ENCODE peak calls at places on chromosomes 3 and 15, in six cellular contexts. J, E, B, Y, Z and M are unnamed samples.

GRCh38 chr3:51686512-51687215 is 15.6 kb downstream of the TEX264 start:
- DNase-seq in B (no peak), E (peak; percentile 8), Y (peak; percentile 82), J (no peak), Z (no peak), M (peak; percentile 42)

GRCh38 chr15:66657062-66658020 is 44.7 kb upstream of the SMAD6 start:
- DNase-seq in J (no peak), Y (no peak), Z (no peak), B (no peak), E (no peak), M (no peak)

GRCh38 chr15:99440551-99441426 is 125.0 kb upstream of the MEF2A start:
- DNase-seq in Z (no peak), J (no peak), B (no peak), E (no peak), Y (no peak), M (peak; percentile 2)

GRCh38 chr15:67803299-67803698 is 22.0 kb upstream of the SKOR1 start:
- DNase-seq in E (no peak), Z (no peak), Y (no peak), J (no peak), B (no peak), M (no peak)

GRCh38 chr15:99180287-99180962 is 69.0 kb downstream of the TTC23 start:
- DNase-seq in J (no peak), B (no peak), E (no peak), Z (no peak), Y (no peak), M (no peak)

GRCh38 chr15:64883997-64884511 is 27.6 kb upstream of the ANKDD1A start:
- DNase-seq in B (peak; percentile 86), E (peak; percentile 97), J (no peak), Y (peak; percentile 67), Z (no peak), M (peak; percentile 87)

GRCh38 chr15:80660114-80660513 is 35.0 kb upstream of the ABHD17C start:
- DNase-seq in J (no peak), Z (no peak), B (no peak), Y (no peak), E (peak; percentile 41), M (peak; percentile 76)

GRCh38 chr3:69409831-69410230 is 23.9 kb upstream of the FRMD4B start:
- DNase-seq in B (no peak), Z (no peak), J (no peak), E (no peak), Y (no peak), M (no peak)

GRCh38 chr3:44323341-44323955 is 15.1 kb upstream of the TCAIM start:
- DNase-seq in Y (peak; percentile 19), J (peak; percentile 30), E (peak; percentile 71), B (no peak), Z (no peak), M (peak; percentile 56)

GRCh38 chr3:60192297-60193114 is 1058.7 kb downstream of the FHIT start:
- DNase-seq in J (no peak), B (no peak), Z (no peak), Y (no peak), E (no peak), M (no peak)

GRCh38 chr15:46701347-46701746 is 1016.0 kb upstream of the SEMA6D start:
- DNase-seq in Z (no peak), J (no peak), E (no peak), B (no peak), Y (no peak), M (no peak)

GRCh38 chr3:186815490-186815889 is 9.2 kb upstream of the RFC4 start:
- DNase-seq in B (no peak), Y (no peak), E (peak; percentile 68), Z (peak; percentile 32), J (no peak), M (peak; percentile 30)

GRCh38 chr3:154132777-154133375 is 11.7 kb downstream of the ARHGEF26 start:
- DNase-seq in Z (no peak), B (no peak), J (peak; percentile 44), E (peak; percentile 11), Y (no peak), M (no peak)

GRCh38 chr3:151871639-151872468 is 1.6 kb upstream of the SUCNR1 start:
- DNase-seq in E (no peak), Z (peak; percentile 100), B (no peak), J (no peak), Y (no peak), M (no peak)

GRCh38 chr15:68314563-68314962 is 37.0 kb downstream of the FEM1B start:
- DNase-seq in Z (no peak), Y (no peak), B (no peak), E (peak; percentile 56), J (no peak), M (no peak)

GRCh38 chr15:101054116-101054515 is 135.0 kb downstream of the LRRK1 start:
- DNase-seq in J (no peak), Z (no peak), E (no peak), B (no peak), Y (no peak), M (no peak)

GRCh38 chr3:153601422-153601853 is 439.4 kb downstream of the RAP2B start:
- DNase-seq in Y (no peak), B (no peak), Z (no peak), J (no peak), E (no peak), M (no peak)

GRCh38 chr15:71237456-71238188 is 122.4 kb downstream of the THSD4 start:
- DNase-seq in Y (no peak), J (no peak), B (peak; percentile 92), Z (no peak), E (peak; percentile 96), M (peak; percentile 89)

GRCh38 chr15:101494251-101494796 is 4.8 kb upstream of the PCSK6 start:
- DNase-seq in Z (no peak), J (no peak), Y (no peak), E (no peak), B (no peak), M (no peak)

GRCh38 chr3:134039161-134039862 is 9.6 kb upstream of the SLCO2A1 start:
- DNase-seq in Z (no peak), E (no peak), J (no peak), B (no peak), Y (no peak), M (no peak)

GRCh38 chr15:87744815-87745214 is 511.7 kb downstream of the NTRK3 start:
- DNase-seq in J (no peak), B (no peak), E (no peak), Y (no peak), Z (no peak), M (no peak)

GRCh38 chr15:59227021-59227420 is 20.4 kb downstream of the LDHAL6B start:
- DNase-seq in E (no peak), B (no peak), J (no peak), Z (no peak), Y (no peak), M (no peak)